ENCODE peak calls at places on chromosomes 5 and 9, in four cellular contexts. K is psoas muscle, J is ovary, P is PC-9. S is an unnamed sample. For H3K4me1, the result is how much of the 10 kb centered on the place peaks cover.

GRCh38 chr5:87268126-87268969 is 665 bp downstream of the RASA1 start:
- DNase-seq in K (peak), J (peak), P (peak), S (peak)

GRCh38 chr5:116370886-116371285 is 203.7 kb downstream of the SEMA6A start:
- DNase-seq in K (no peak), J (no peak), P (no peak), S (no peak)

GRCh38 chr5:146519554-146519953 is 3.6 kb upstream of the GPR151 start:
- DNase-seq in K (no peak), J (no peak), P (no peak), S (no peak)

GRCh38 chr9:88814521-88815101 is 176.7 kb upstream of the S1PR3 start:
- DNase-seq in K (no peak), J (no peak), P (no peak), S (no peak)

GRCh38 chr5:96094904-96095303 is 133.3 kb upstream of the ELL2 start:
- DNase-seq in K (no peak), J (peak), P (no peak), S (no peak)

GRCh38 chr9:4680750-4681149 is 1.4 kb downstream of the CDC37L1 start:
- DNase-seq in K (no peak), J (no peak), P (no peak), S (no peak)

GRCh38 chr9:35563791-35564197 is 41.3 kb upstream of the TESK1 start:
- DNase-seq in K (peak), J (peak), P (no peak), S (no peak)

GRCh38 chr5:131225282-131225974 is 38.4 kb upstream of the CDC42SE2 start:
- DNase-seq in K (no peak), J (no peak), P (no peak), S (no peak)

GRCh38 chr5:128667751-128668150 is 129.7 kb upstream of the FBN2 start:
- DNase-seq in K (no peak), J (no peak), P (no peak), S (no peak)

GRCh38 chr9:96486351-96487029 is 36.5 kb downstream of the HABP4 start:
- DNase-seq in K (peak), J (peak), P (peak), S (peak)

GRCh38 chr5:141747152-141747640 is 65.2 kb upstream of the ARAP3 start:
- DNase-seq in K (peak), J (peak), P (peak), S (peak)

GRCh38 chr5:155406815-155407214 is 393.3 kb downstream of the KIF4B start:
- DNase-seq in K (no peak), J (no peak), P (no peak), S (no peak)

GRCh38 chr5:170277953-170278352 is 19.6 kb downstream of the LCP2 start:
- DNase-seq in K (no peak), J (no peak), P (no peak), S (no peak)

GRCh38 chr9:125172351-125172750 is 17.3 kb downstream of the PPP6C start:
- DNase-seq in K (no peak), J (no peak), P (no peak), S (no peak)

GRCh38 chr5:175809531-175810121 is 61.8 kb upstream of the CPLX2 start:
- DNase-seq in K (no peak), J (no peak), P (peak), S (no peak)

GRCh38 chr9:108272350-108272899 is 583.4 kb downstream of the ACTL7B start:
- DNase-seq in K (peak), J (peak), P (peak), S (peak)

GRCh38 chr9:77647659-77648457 is at the start of gene GNA14:
- DNase-seq in K (peak), J (peak), P (no peak), S (no peak)

GRCh38 chr5:110159202-110159601 is 469.5 kb downstream of the MAN2A1 start:
- DNase-seq in K (no peak), J (no peak), P (no peak), S (no peak)

GRCh38 chr9:112446080-112446479 is 40.5 kb upstream of the KIAA1958 start:
- DNase-seq in K (no peak), J (no peak), P (no peak), S (no peak)

GRCh38 chr9:13847270-13847669 is 466.7 kb downstream of the NFIB start:
- DNase-seq in K (no peak), J (no peak), P (no peak), S (no peak)

GRCh38 chr9:95726756-95727155 is 148.7 kb upstream of the ERCC6L2 start:
- DNase-seq in K (no peak), J (no peak), P (no peak), S (no peak)

GRCh38 chr9:69158471-69158870 is 15.6 kb upstream of the TJP2 start:
- DNase-seq in K (no peak), J (no peak), P (no peak), S (no peak)

GRCh38 chr9:69153707-69154521 is 20.2 kb upstream of the TJP2 start:
- DNase-seq in K (no peak), J (no peak), P (no peak), S (no peak)

GRCh38 chr9:69155341-69156030 is 18.6 kb upstream of the TJP2 start:
- DNase-seq in K (no peak), J (no peak), P (peak), S (no peak)

DNA sequence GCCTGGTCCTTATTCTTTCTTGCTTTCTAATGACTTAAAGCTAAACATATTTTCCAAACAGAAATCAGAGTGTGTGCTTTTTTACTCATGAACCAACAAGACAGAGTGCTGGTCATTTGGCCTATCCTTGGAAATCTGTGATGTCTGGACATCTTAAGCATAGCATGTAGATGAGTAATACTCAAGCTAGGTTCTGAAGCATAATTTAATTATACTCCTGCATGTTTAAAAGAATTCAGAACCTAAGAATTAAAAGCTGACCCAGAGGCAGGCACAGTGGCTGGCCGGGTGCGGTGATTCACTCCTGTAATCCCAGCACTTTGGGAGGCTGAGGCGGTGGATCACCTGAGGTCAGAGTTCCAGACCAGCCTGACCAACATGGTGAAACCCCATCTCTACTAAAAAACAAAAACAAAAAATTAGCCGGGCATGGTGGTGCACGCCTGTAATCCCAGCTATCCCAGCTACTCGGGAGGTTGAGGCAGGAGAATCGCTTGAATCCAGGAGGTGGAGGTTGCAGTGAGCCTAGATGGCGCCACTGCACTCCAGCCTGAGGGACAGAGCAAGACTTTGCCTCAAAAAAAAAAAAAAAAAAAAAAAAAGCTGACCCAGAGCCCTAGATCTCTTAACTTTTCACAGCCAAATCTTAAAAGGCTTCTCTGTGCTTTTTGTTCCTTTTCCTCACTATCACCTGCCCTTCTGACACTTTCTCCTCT is 16.2 kb upstream of the TJP2 start:
- DNase-seq in K (no peak), J (no peak), P (peak), S (no peak)
- TF ChIP-seq CTCF in K (no peak), J (no peak), P (peak), S (no peak)

GRCh38 chr9:38706493-38706892 is 13.4 kb downstream of the FAM240B start:
- DNase-seq in K (no peak), J (no peak), P (no peak), S (no peak)

GRCh38 chr9:38700695-38701094 is 19.2 kb downstream of the FAM240B start:
- DNase-seq in K (no peak), J (no peak), P (peak), S (no peak)

GRCh38 chr9:38708759-38709158 is 11.2 kb downstream of the FAM240B start:
- DNase-seq in K (no peak), J (no peak), P (no peak), S (no peak)

GRCh38 chr9:38707885-38708640 is 11.9 kb downstream of the FAM240B start:
- DNase-seq in K (no peak), J (no peak), P (no peak), S (no peak)

GRCh38 chr9:38705917-38706316 is 14.0 kb downstream of the FAM240B start:
- DNase-seq in K (no peak), J (no peak), P (no peak), S (no peak)
- H3K4me1 ChIP-seq in K (under half), J (under half), P (under half), S (under half)

GRCh38 chr5:88834499-88834898 is 48.5 kb downstream of the MEF2C start:
- DNase-seq in K (no peak), J (no peak), P (no peak), S (no peak)
- H3K27ac ChIP-seq in K (peak), J (peak), P (no peak), S (no peak)

DNA sequence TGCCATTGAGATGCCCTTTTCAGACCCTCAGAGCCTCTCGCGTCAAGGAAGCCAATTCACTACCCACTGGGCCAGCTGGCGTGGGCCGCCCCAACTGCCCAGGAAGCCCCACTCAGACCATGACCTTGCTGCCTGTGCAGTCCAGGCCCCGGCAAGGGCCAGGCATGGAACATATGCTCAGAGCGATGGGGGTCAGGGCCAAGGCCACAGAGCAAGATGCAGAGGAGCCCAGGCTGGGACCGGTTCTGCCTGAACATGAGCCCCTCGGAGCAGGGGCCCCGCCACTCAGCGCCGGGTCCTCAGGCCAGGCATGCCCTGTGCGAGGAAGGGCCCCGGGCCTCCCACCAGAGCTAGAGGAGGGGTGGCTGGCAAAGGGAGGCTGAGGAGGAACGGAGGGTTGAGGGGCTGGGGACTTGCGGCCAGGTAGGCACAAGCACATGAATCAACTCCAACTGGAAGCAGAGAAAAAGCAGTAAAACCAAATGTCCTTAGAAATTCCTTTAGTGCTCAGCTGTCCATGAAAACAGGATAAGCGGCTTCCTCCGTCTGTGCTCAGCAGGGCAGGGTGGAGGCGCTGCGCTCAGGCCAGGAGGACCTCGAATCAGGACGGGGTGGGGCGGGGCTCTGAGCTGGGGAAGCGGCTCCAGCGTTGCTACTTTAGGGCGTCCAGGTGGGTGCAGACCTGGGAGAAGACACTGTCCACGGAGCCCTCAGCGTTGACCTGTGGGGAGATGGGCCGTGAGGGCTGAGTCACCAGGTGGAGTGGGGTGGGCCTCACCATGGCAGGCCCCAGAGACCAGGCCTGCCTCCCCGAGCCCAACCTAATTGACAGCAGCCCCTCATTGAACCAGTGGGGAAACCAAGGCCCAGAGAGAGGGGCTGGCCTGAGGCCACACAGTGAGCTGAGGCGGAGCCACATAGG is 9.9 kb downstream of the AK1 start:
- DNase-seq in K (no peak), J (peak), P (no peak), S (peak)
- TF ChIP-seq CTCF in K (no peak), J (no peak), P (no peak), S (no peak)

GRCh38 chr9:89871871-89872331 is 267.1 kb downstream of the GADD45G start:
- DNase-seq in K (no peak), J (no peak), P (no peak), S (no peak)
- H3K4me1 ChIP-seq in K (under half), J (under half), P (under half), S (under half)

GRCh38 chr5:158995694-158996173 is 104.0 kb downstream of the EBF1 start:
- DNase-seq in K (no peak), J (no peak), P (no peak), S (no peak)
- H3K27ac ChIP-seq in K (no peak), J (no peak), P (no peak), S (no peak)

DNA sequence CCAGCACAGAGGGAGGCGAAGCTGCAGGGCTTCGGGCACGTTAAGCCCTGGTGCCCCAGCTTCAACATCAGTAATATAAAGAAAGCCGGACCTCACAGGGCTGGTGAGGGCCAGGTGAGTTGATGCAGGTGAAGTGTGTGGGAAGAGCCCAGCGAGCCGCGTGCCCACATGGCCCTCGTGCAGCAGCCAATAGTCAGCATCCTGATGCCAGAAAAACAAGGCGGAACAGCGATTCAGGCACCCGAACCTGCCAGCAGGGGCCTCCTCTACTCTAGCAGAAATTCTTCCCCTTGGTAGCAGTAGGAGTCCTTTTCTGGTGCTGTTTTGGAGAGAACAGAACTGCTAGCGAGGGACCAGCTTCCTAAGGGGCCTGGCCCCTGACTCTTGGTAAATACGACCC is 7.8 kb downstream of the MED10 start:
- DNase-seq in K (no peak), J (no peak), P (no peak), S (no peak)
- TF ChIP-seq CTCF in K (no peak), J (no peak), P (no peak), S (no peak)

DNA sequence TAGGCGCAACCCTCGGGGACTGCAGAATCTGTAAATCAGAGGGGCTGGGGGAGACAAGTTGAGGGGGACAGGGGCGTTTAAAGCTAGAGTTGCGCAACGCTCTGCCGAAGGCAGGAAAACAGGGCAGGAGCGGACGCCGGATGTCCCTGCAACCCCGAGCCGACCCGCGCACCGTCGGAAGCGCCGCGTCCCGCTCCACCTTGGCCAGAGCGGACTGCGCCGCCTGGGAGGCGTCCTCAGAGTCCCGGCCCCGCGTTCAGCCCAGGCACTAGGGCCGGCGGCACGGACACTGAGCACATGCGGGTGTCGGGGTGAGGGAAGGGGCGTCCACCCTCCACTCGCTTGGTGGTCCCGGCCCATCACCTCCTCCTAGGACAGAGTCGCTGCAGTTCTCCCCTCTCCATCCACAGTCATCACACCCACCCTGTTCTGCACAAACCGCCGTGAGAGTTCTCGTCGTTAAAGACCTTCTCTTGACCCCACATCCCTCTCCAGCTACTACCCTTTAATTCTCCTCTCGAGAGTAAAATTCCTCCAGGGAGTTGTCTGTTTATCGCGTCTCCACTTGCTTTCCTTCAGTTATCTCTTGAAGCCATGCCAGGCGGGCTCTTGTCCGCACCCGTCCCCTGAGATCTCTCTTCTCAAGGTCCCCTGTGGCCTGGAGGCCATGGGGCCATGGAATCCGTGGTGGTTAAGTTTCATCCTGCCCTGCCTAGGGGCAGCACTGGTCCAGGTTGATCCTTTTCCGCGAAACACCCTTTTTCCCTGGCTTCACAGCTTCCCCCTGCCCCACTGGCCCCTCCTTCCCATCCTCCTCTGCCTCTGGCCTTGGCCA is 826 bp upstream of the PDLIM7 start:
- DNase-seq in K (peak), J (peak), P (no peak), S (peak)
- H3K4me1 ChIP-seq in K (under half), J (under half), P (under half), S (under half)

GRCh38 chr5:172885594-172886340 is 51.7 kb downstream of the ERGIC1 start:
- DNase-seq in K (peak), J (peak), P (no peak), S (peak)

GRCh38 chr5:172886974-172887491 is 53.0 kb downstream of the ERGIC1 start:
- DNase-seq in K (peak), J (peak), P (peak), S (no peak)

GRCh38 chr5:172887735-172888134 is 53.7 kb downstream of the ERGIC1 start:
- DNase-seq in K (peak), J (peak), P (no peak), S (no peak)

GRCh38 chr5:172890659-172891058 is 56.6 kb downstream of the ERGIC1 start:
- DNase-seq in K (peak), J (peak), P (no peak), S (no peak)

DNA sequence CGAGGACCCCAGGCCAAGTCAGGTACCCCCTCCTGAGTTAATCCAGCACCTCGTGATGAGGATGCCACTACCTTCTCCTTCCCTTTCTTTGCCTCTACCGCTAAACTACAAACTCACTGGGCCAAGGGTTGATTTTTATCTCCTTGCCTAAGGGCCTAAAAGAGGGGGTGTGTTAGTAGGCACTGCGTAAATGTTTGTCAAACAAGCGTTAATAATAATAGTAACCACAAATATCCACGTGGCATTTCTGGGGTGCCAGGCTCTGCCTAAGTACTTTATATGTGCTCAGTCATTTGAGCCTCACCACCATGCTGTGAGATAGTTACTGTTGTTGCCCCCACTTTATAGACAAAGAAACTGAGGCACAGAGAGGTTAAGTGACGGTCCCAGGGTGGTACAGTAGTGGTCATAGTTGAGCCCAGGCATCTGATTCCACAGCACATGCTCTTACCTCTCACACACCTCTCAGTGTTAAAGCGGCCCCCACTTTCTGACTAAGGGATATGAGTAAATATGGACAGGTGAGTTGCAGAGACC is 52.4 kb downstream of the ERGIC1 start:
- DNase-seq in K (no peak), J (no peak), P (no peak), S (no peak)
- H3K27ac ChIP-seq in K (no peak), J (no peak), P (peak), S (peak)

DNA sequence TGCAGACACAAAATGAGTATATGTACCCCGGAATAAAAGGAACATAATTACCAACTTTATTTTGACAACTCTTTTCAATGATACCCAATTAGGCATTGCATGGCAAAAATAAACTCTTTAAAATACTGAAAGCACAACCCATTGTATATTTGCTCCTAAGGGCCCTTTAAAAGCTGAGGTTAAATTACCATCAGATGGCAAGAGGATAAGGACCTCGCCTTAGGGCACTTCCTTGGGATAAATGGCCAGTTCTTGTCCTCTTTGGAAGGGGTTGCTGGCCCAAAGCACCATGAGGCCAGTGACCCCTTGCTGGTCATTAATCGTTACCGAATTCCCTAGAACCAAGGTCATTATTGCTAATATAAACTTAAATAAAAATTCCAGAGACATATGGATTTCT is 46.0 kb downstream of the EBF1 start:
- DNase-seq in K (no peak), J (no peak), P (no peak), S (no peak)
- TF ChIP-seq CTCF in K (no peak), J (no peak), P (no peak), S (no peak)